ENCODE peak calls at places on chromosomes 1 and 21, in six cellular contexts. One of them, this sample, is unnamed.

GRCh38 chr1:55195523-55196233 is 19.5 kb downstream of the USP24 start:
- DNase-seq in SK-N-SH: no peak
- DNase-seq in GM12892: no peak
- DNase-seq in GM12878: no peak
- DNase-seq in H1: no peak
- DNase-seq in K562: no peak
- DNase-seq in this sample: no peak

GRCh38 chr1:154557939-154558609 is 388 bp downstream of the UBE2Q1 start:
- DNase-seq in K562: peak
- DNase-seq in GM12892: no peak
- DNase-seq in H1: no peak
- DNase-seq in SK-N-SH: no peak
- DNase-seq in GM12878: no peak
- DNase-seq in this sample: no peak

GRCh38 chr1:169877800-169878491 is 15.8 kb downstream of the SCYL3 start:
- DNase-seq in H1: no peak
- DNase-seq in K562: no peak
- DNase-seq in SK-N-SH: no peak
- DNase-seq in GM12878: no peak
- DNase-seq in GM12892: no peak
- DNase-seq in this sample: no peak

GRCh38 chr1:37246631-37247030 is 212.3 kb upstream of the GRIK3 start:
- DNase-seq in SK-N-SH: no peak
- DNase-seq in K562: no peak
- DNase-seq in H1: no peak
- DNase-seq in GM12878: no peak
- DNase-seq in GM12892: no peak
- DNase-seq in this sample: no peak

GRCh38 chr1:204190212-204191211 is 5.8 kb downstream of the KISS1 start:
- DNase-seq in H1: no peak
- DNase-seq in K562: peak
- DNase-seq in GM12892: no peak
- DNase-seq in GM12878: no peak
- DNase-seq in SK-N-SH: no peak
- DNase-seq in this sample: no peak

GRCh38 chr1:78370779-78371482 is 119.8 kb upstream of the PTGFR start:
- DNase-seq in GM12878: no peak
- DNase-seq in SK-N-SH: no peak
- DNase-seq in H1: no peak
- DNase-seq in GM12892: no peak
- DNase-seq in K562: no peak
- DNase-seq in this sample: no peak

GRCh38 chr1:24769656-24770651 is 24.7 kb downstream of the CLIC4 start:
- DNase-seq in GM12878: no peak
- DNase-seq in GM12892: no peak
- DNase-seq in H1: no peak
- DNase-seq in K562: no peak
- DNase-seq in SK-N-SH: no peak
- DNase-seq in this sample: no peak

GRCh38 chr21:34348890-34349519 is 14.8 kb upstream of the KCNE2 start:
- DNase-seq in SK-N-SH: no peak
- DNase-seq in K562: no peak
- DNase-seq in GM12878: no peak
- DNase-seq in GM12892: no peak
- DNase-seq in H1: no peak
- DNase-seq in this sample: no peak

GRCh38 chr1:84156210-84156621 is 12.1 kb downstream of the PRKACB start:
- DNase-seq in GM12892: no peak
- DNase-seq in K562: no peak
- DNase-seq in SK-N-SH: no peak
- DNase-seq in H1: no peak
- DNase-seq in GM12878: no peak
- DNase-seq in this sample: no peak

GRCh38 chr1:21705303-21705980 is 36.3 kb upstream of the RAP1GAP start:
- DNase-seq in H1: no peak
- DNase-seq in K562: no peak
- DNase-seq in GM12892: no peak
- DNase-seq in GM12878: no peak
- DNase-seq in SK-N-SH: no peak
- DNase-seq in this sample: no peak

GRCh38 chr1:47224676-47225399 is 7.2 kb downstream of the TAL1 start:
- DNase-seq in H1: no peak
- DNase-seq in GM12892: no peak
- DNase-seq in SK-N-SH: peak
- DNase-seq in GM12878: no peak
- DNase-seq in K562: peak
- DNase-seq in this sample: no peak

GRCh38 chr1:119007343-119007671 is 19.2 kb upstream of the TBX15 start:
- DNase-seq in GM12892: no peak
- DNase-seq in GM12878: no peak
- DNase-seq in SK-N-SH: no peak
- DNase-seq in K562: no peak
- DNase-seq in H1: no peak
- DNase-seq in this sample: no peak

GRCh38 chr1:203440780-203441179 is 34.8 kb upstream of the PRELP start:
- DNase-seq in GM12892: no peak
- DNase-seq in SK-N-SH: peak
- DNase-seq in K562: no peak
- DNase-seq in H1: no peak
- DNase-seq in GM12878: no peak
- DNase-seq in this sample: no peak

GRCh38 chr1:227482021-227482299 is 81.4 kb upstream of the ZNF678 start:
- DNase-seq in K562: no peak
- DNase-seq in GM12878: no peak
- DNase-seq in GM12892: no peak
- DNase-seq in SK-N-SH: no peak
- DNase-seq in H1: no peak
- DNase-seq in this sample: no peak

GRCh38 chr21:44965251-44966022 is 25.6 kb downstream of the SLX9 start:
- DNase-seq in SK-N-SH: no peak
- DNase-seq in H1: no peak
- DNase-seq in GM12892: no peak
- DNase-seq in GM12878: no peak
- DNase-seq in K562: no peak
- DNase-seq in this sample: no peak

GRCh38 chr1:46735708-46736324 is 16.9 kb upstream of the EFCAB14 start:
- DNase-seq in H1: no peak
- DNase-seq in K562: peak
- DNase-seq in GM12878: no peak
- DNase-seq in GM12892: no peak
- DNase-seq in SK-N-SH: no peak
- DNase-seq in this sample: no peak

GRCh38 chr1:219352961-219353651 is 179.4 kb downstream of the LYPLAL1 start:
- DNase-seq in GM12878: no peak
- DNase-seq in GM12892: no peak
- DNase-seq in H1: no peak
- DNase-seq in SK-N-SH: no peak
- DNase-seq in K562: no peak
- DNase-seq in this sample: no peak

GRCh38 chr21:44793269-44794030 is 8.2 kb downstream of the UBE2G2 start:
- DNase-seq in K562: peak
- DNase-seq in GM12878: no peak
- DNase-seq in SK-N-SH: peak
- DNase-seq in H1: no peak
- DNase-seq in GM12892: peak
- DNase-seq in this sample: peak

GRCh38 chr1:185375583-185375982 is 58.5 kb upstream of the IVNS1ABP start:
- DNase-seq in GM12878: no peak
- DNase-seq in GM12892: no peak
- DNase-seq in H1: no peak
- DNase-seq in K562: no peak
- DNase-seq in SK-N-SH: no peak
- DNase-seq in this sample: no peak

GRCh38 chr1:50108497-50109073 is at the start of gene ELAVL4:
- DNase-seq in GM12878: no peak
- DNase-seq in H1: no peak
- DNase-seq in K562: no peak
- DNase-seq in SK-N-SH: peak
- DNase-seq in GM12892: no peak
- DNase-seq in this sample: no peak

GRCh38 chr1:117070124-117070523 is 10.0 kb downstream of the TTF2 start:
- DNase-seq in SK-N-SH: no peak
- DNase-seq in GM12892: no peak
- DNase-seq in GM12878: peak
- DNase-seq in H1: no peak
- DNase-seq in K562: no peak
- DNase-seq in this sample: no peak

GRCh38 chr1:65253800-65254319 is 55.5 kb upstream of the DNAJC6 start:
- DNase-seq in K562: no peak
- DNase-seq in SK-N-SH: no peak
- DNase-seq in GM12878: no peak
- DNase-seq in H1: no peak
- DNase-seq in GM12892: no peak
- DNase-seq in this sample: no peak

GRCh38 chr1:65250826-65251225 is 58.5 kb upstream of the DNAJC6 start:
- DNase-seq in K562: no peak
- DNase-seq in GM12892: no peak
- DNase-seq in SK-N-SH: no peak
- DNase-seq in GM12878: no peak
- DNase-seq in H1: no peak
- DNase-seq in this sample: no peak

GRCh38 chr1:65255088-65256050 is 54.0 kb upstream of the DNAJC6 start:
- DNase-seq in GM12892: no peak
- DNase-seq in K562: peak
- DNase-seq in SK-N-SH: peak
- DNase-seq in GM12878: no peak
- DNase-seq in H1: no peak
- DNase-seq in this sample: no peak

GRCh38 chr1:65256860-65257719 is 52.3 kb upstream of the DNAJC6 start:
- DNase-seq in GM12878: no peak
- DNase-seq in H1: no peak
- DNase-seq in K562: peak
- DNase-seq in GM12892: no peak
- DNase-seq in SK-N-SH: no peak
- DNase-seq in this sample: no peak

GRCh38 chr1:65254320-65255087 is 54.8 kb upstream of the DNAJC6 start:
- DNase-seq in K562: peak
- DNase-seq in H1: no peak
- DNase-seq in GM12892: peak
- DNase-seq in GM12878: no peak
- DNase-seq in SK-N-SH: peak
- DNase-seq in this sample: peak
- TF ChIP-seq TAF1 in K562: peak
- TF ChIP-seq TAF1 in H1: peak
- TF ChIP-seq TAF1 in GM12892: no peak
- TF ChIP-seq TAF1 in GM12878: no peak
- TF ChIP-seq TAF1 in SK-N-SH: no peak
- TF ChIP-seq TAF1 in this sample: no peak

GRCh38 chr1:236754525-236755210 is 40.4 kb upstream of the MTR start:
- DNase-seq in GM12878: no peak
- DNase-seq in H1: no peak
- DNase-seq in GM12892: no peak
- DNase-seq in K562: no peak
- DNase-seq in SK-N-SH: no peak
- DNase-seq in this sample: no peak

GRCh38 chr1:236753964-236754363 is 41.1 kb upstream of the MTR start:
- DNase-seq in SK-N-SH: no peak
- DNase-seq in H1: no peak
- DNase-seq in K562: peak
- DNase-seq in GM12878: no peak
- DNase-seq in GM12892: no peak
- DNase-seq in this sample: no peak

GRCh38 chr1:236751935-236752334 is 43.2 kb upstream of the MTR start:
- DNase-seq in SK-N-SH: no peak
- DNase-seq in GM12892: no peak
- DNase-seq in K562: no peak
- DNase-seq in H1: no peak
- DNase-seq in GM12878: no peak
- DNase-seq in this sample: no peak

GRCh38 chr1:236751385-236751784 is 43.7 kb upstream of the MTR start:
- DNase-seq in H1: no peak
- DNase-seq in GM12892: no peak
- DNase-seq in GM12878: no peak
- DNase-seq in K562: no peak
- DNase-seq in SK-N-SH: no peak
- DNase-seq in this sample: no peak

GRCh38 chr1:236753554-236753953 is 41.5 kb upstream of the MTR start:
- DNase-seq in GM12892: no peak
- DNase-seq in H1: peak
- DNase-seq in SK-N-SH: peak
- DNase-seq in GM12878: no peak
- DNase-seq in K562: peak
- DNase-seq in this sample: no peak
- TF ChIP-seq POLR2AphosphoS5 in GM12892: no peak
- TF ChIP-seq POLR2AphosphoS5 in H1: no peak
- TF ChIP-seq POLR2AphosphoS5 in SK-N-SH: no peak
- TF ChIP-seq POLR2AphosphoS5 in GM12878: no peak
- TF ChIP-seq POLR2AphosphoS5 in K562: no peak
- TF ChIP-seq POLR2AphosphoS5 in this sample: no peak

DNA sequence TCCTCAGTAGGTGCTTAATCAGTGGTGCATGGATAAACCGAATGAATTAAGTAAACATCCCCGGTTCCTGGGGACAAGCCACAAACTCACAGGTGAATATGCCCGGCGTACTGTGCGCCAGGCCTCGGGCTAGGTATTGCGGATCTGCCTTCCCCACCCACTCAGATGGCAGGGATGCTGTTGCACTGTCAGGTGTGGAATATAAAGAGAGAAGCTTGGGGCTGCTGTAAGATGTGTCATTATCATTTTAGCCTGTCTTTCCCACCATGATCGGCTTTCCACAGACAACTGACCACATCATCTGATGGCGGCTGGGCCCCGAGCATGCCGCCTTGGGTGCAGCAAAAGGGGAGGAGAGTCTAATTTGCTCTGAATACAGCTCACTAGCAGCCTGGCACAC is 45.4 kb upstream of the LRP8 start:
- DNase-seq in K562: no peak
- DNase-seq in SK-N-SH: no peak
- DNase-seq in H1: no peak
- DNase-seq in GM12892: no peak
- DNase-seq in GM12878: no peak
- DNase-seq in this sample: no peak
- TF ChIP-seq TAF1 in K562: no peak
- TF ChIP-seq TAF1 in SK-N-SH: no peak
- TF ChIP-seq TAF1 in H1: no peak
- TF ChIP-seq TAF1 in GM12892: no peak
- TF ChIP-seq TAF1 in GM12878: no peak
- TF ChIP-seq TAF1 in this sample: no peak

GRCh38 chr1:172978595-172978994 is 72.1 kb downstream of the TNFSF18 start:
- DNase-seq in GM12878: no peak
- DNase-seq in K562: no peak
- DNase-seq in GM12892: no peak
- DNase-seq in SK-N-SH: no peak
- DNase-seq in H1: no peak
- DNase-seq in this sample: no peak

GRCh38 chr1:172980456-172980855 is 70.3 kb downstream of the TNFSF18 start:
- DNase-seq in GM12892: no peak
- DNase-seq in SK-N-SH: no peak
- DNase-seq in GM12878: no peak
- DNase-seq in H1: no peak
- DNase-seq in K562: no peak
- DNase-seq in this sample: no peak

GRCh38 chr1:172979828-172980227 is 70.9 kb downstream of the TNFSF18 start:
- DNase-seq in GM12878: no peak
- DNase-seq in SK-N-SH: no peak
- DNase-seq in K562: no peak
- DNase-seq in H1: no peak
- DNase-seq in GM12892: no peak
- DNase-seq in this sample: no peak

GRCh38 chr1:172976222-172977041 is 74.3 kb downstream of the TNFSF18 start:
- DNase-seq in GM12892: no peak
- DNase-seq in GM12878: no peak
- DNase-seq in K562: no peak
- DNase-seq in SK-N-SH: no peak
- DNase-seq in H1: no peak
- DNase-seq in this sample: no peak

GRCh38 chr1:172977296-172978027 is 73.3 kb downstream of the TNFSF18 start:
- DNase-seq in SK-N-SH: no peak
- DNase-seq in K562: no peak
- DNase-seq in GM12892: no peak
- DNase-seq in H1: no peak
- DNase-seq in GM12878: no peak
- DNase-seq in this sample: no peak
- TF ChIP-seq POLR2AphosphoS5 in SK-N-SH: no peak
- TF ChIP-seq POLR2AphosphoS5 in K562: no peak
- TF ChIP-seq POLR2AphosphoS5 in GM12892: no peak
- TF ChIP-seq POLR2AphosphoS5 in H1: no peak
- TF ChIP-seq POLR2AphosphoS5 in GM12878: no peak
- TF ChIP-seq POLR2AphosphoS5 in this sample: no peak